ENCODE peak calls at places on chromosomes 6 and 20, in nine cellular contexts. One of them, this sample, is unnamed.

GRCh38 chr6:11043961-11044711 is at the start of gene ELOVL2:
- DNase-seq in midbrain: no peak
- DNase-seq in NCI-H1417 treated with DMSO at 0.1 percent for 48 hours: no peak
- DNase-seq in Kasumi-1: peak
- DNase-seq in activated CD8-positive, alpha-beta memory T cell treated with anti-CD3 and anti-CD28 coated beads for 48 hours: no peak
- DNase-seq in substantia nigra: no peak
- DNase-seq in activated CD4-positive, alpha-beta T cell treated with anti-CD3 and anti-CD28 coated beads, Interleukin-2, amount 50 U/mL, for 1 hour: peak
- DNase-seq in AG09309: no peak
- DNase-seq in endothelial cell: peak
- DNase-seq in this sample: no peak

GRCh38 chr6:106757267-106757666 is 127.9 kb downstream of the QRSL1 start:
- DNase-seq in activated CD8-positive, alpha-beta memory T cell treated with anti-CD3 and anti-CD28 coated beads for 48 hours: no peak
- DNase-seq in AG09309: no peak
- DNase-seq in endothelial cell: no peak
- DNase-seq in NCI-H1417 treated with DMSO at 0.1 percent for 48 hours: no peak
- DNase-seq in midbrain: no peak
- DNase-seq in substantia nigra: no peak
- DNase-seq in Kasumi-1: no peak
- DNase-seq in activated CD4-positive, alpha-beta T cell treated with anti-CD3 and anti-CD28 coated beads, Interleukin-2, amount 50 U/mL, for 1 hour: no peak
- DNase-seq in this sample: no peak

GRCh38 chr6:21666200-21666671 is 72.7 kb downstream of the SOX4 start:
- DNase-seq in NCI-H1417 treated with DMSO at 0.1 percent for 48 hours: no peak
- DNase-seq in substantia nigra: no peak
- DNase-seq in activated CD4-positive, alpha-beta T cell treated with anti-CD3 and anti-CD28 coated beads, Interleukin-2, amount 50 U/mL, for 1 hour: no peak
- DNase-seq in endothelial cell: peak
- DNase-seq in midbrain: no peak
- DNase-seq in activated CD8-positive, alpha-beta memory T cell treated with anti-CD3 and anti-CD28 coated beads for 48 hours: no peak
- DNase-seq in AG09309: no peak
- DNase-seq in Kasumi-1: peak
- DNase-seq in this sample: peak

GRCh38 chr20:62043131-62043914 is 22.4 kb downstream of the TAF4 start:
- DNase-seq in endothelial cell: no peak
- DNase-seq in substantia nigra: no peak
- DNase-seq in activated CD8-positive, alpha-beta memory T cell treated with anti-CD3 and anti-CD28 coated beads for 48 hours: no peak
- DNase-seq in NCI-H1417 treated with DMSO at 0.1 percent for 48 hours: no peak
- DNase-seq in AG09309: no peak
- DNase-seq in midbrain: no peak
- DNase-seq in Kasumi-1: peak
- DNase-seq in activated CD4-positive, alpha-beta T cell treated with anti-CD3 and anti-CD28 coated beads, Interleukin-2, amount 50 U/mL, for 1 hour: no peak
- DNase-seq in this sample: no peak

GRCh38 chr6:11263185-11263817 is 30.8 kb upstream of the NEDD9 start:
- DNase-seq in Kasumi-1: no peak
- DNase-seq in NCI-H1417 treated with DMSO at 0.1 percent for 48 hours: no peak
- DNase-seq in substantia nigra: no peak
- DNase-seq in activated CD4-positive, alpha-beta T cell treated with anti-CD3 and anti-CD28 coated beads, Interleukin-2, amount 50 U/mL, for 1 hour: no peak
- DNase-seq in midbrain: no peak
- DNase-seq in endothelial cell: no peak
- DNase-seq in AG09309: no peak
- DNase-seq in activated CD8-positive, alpha-beta memory T cell treated with anti-CD3 and anti-CD28 coated beads for 48 hours: no peak
- DNase-seq in this sample: no peak

GRCh38 chr6:119476024-119476423 is 126.5 kb upstream of the MAN1A1 start:
- DNase-seq in substantia nigra: no peak
- DNase-seq in NCI-H1417 treated with DMSO at 0.1 percent for 48 hours: no peak
- DNase-seq in midbrain: no peak
- DNase-seq in activated CD8-positive, alpha-beta memory T cell treated with anti-CD3 and anti-CD28 coated beads for 48 hours: no peak
- DNase-seq in endothelial cell: no peak
- DNase-seq in AG09309: no peak
- DNase-seq in Kasumi-1: no peak
- DNase-seq in activated CD4-positive, alpha-beta T cell treated with anti-CD3 and anti-CD28 coated beads, Interleukin-2, amount 50 U/mL, for 1 hour: no peak
- DNase-seq in this sample: no peak

GRCh38 chr20:32319100-32319499 is 39.0 kb upstream of the ASXL1 start:
- DNase-seq in AG09309: no peak
- DNase-seq in midbrain: no peak
- DNase-seq in NCI-H1417 treated with DMSO at 0.1 percent for 48 hours: no peak
- DNase-seq in substantia nigra: no peak
- DNase-seq in activated CD4-positive, alpha-beta T cell treated with anti-CD3 and anti-CD28 coated beads, Interleukin-2, amount 50 U/mL, for 1 hour: no peak
- DNase-seq in endothelial cell: no peak
- DNase-seq in activated CD8-positive, alpha-beta memory T cell treated with anti-CD3 and anti-CD28 coated beads for 48 hours: no peak
- DNase-seq in Kasumi-1: no peak
- DNase-seq in this sample: no peak

GRCh38 chr6:129500958-129501381 is 209.0 kb downstream of the ARHGAP18 start:
- DNase-seq in endothelial cell: no peak
- DNase-seq in activated CD8-positive, alpha-beta memory T cell treated with anti-CD3 and anti-CD28 coated beads for 48 hours: no peak
- DNase-seq in substantia nigra: no peak
- DNase-seq in Kasumi-1: peak
- DNase-seq in activated CD4-positive, alpha-beta T cell treated with anti-CD3 and anti-CD28 coated beads, Interleukin-2, amount 50 U/mL, for 1 hour: no peak
- DNase-seq in NCI-H1417 treated with DMSO at 0.1 percent for 48 hours: no peak
- DNase-seq in AG09309: no peak
- DNase-seq in midbrain: peak
- DNase-seq in this sample: peak

GRCh38 chr20:51628533-51629398 is 86.2 kb upstream of the NFATC2 start:
- DNase-seq in activated CD4-positive, alpha-beta T cell treated with anti-CD3 and anti-CD28 coated beads, Interleukin-2, amount 50 U/mL, for 1 hour: no peak
- DNase-seq in substantia nigra: no peak
- DNase-seq in NCI-H1417 treated with DMSO at 0.1 percent for 48 hours: no peak
- DNase-seq in endothelial cell: no peak
- DNase-seq in AG09309: peak
- DNase-seq in midbrain: no peak
- DNase-seq in Kasumi-1: no peak
- DNase-seq in activated CD8-positive, alpha-beta memory T cell treated with anti-CD3 and anti-CD28 coated beads for 48 hours: no peak
- DNase-seq in this sample: no peak

GRCh38 chr6:44246663-44247337 is at the start of gene HSP90AB1:
- DNase-seq in NCI-H1417 treated with DMSO at 0.1 percent for 48 hours: peak
- DNase-seq in AG09309: peak
- DNase-seq in substantia nigra: peak
- DNase-seq in Kasumi-1: peak
- DNase-seq in activated CD4-positive, alpha-beta T cell treated with anti-CD3 and anti-CD28 coated beads, Interleukin-2, amount 50 U/mL, for 1 hour: peak
- DNase-seq in activated CD8-positive, alpha-beta memory T cell treated with anti-CD3 and anti-CD28 coated beads for 48 hours: peak
- DNase-seq in endothelial cell: peak
- DNase-seq in midbrain: peak
- DNase-seq in this sample: peak

GRCh38 chr20:16004108-16004854 is 569.0 kb downstream of the KIF16B start:
- DNase-seq in Kasumi-1: peak
- DNase-seq in substantia nigra: no peak
- DNase-seq in endothelial cell: no peak
- DNase-seq in NCI-H1417 treated with DMSO at 0.1 percent for 48 hours: no peak
- DNase-seq in midbrain: no peak
- DNase-seq in activated CD4-positive, alpha-beta T cell treated with anti-CD3 and anti-CD28 coated beads, Interleukin-2, amount 50 U/mL, for 1 hour: no peak
- DNase-seq in AG09309: no peak
- DNase-seq in activated CD8-positive, alpha-beta memory T cell treated with anti-CD3 and anti-CD28 coated beads for 48 hours: no peak
- DNase-seq in this sample: no peak

GRCh38 chr20:61739832-61740118 is 325.9 kb downstream of the TAF4 start:
- DNase-seq in NCI-H1417 treated with DMSO at 0.1 percent for 48 hours: no peak
- DNase-seq in midbrain: no peak
- DNase-seq in Kasumi-1: no peak
- DNase-seq in substantia nigra: no peak
- DNase-seq in activated CD4-positive, alpha-beta T cell treated with anti-CD3 and anti-CD28 coated beads, Interleukin-2, amount 50 U/mL, for 1 hour: no peak
- DNase-seq in endothelial cell: no peak
- DNase-seq in activated CD8-positive, alpha-beta memory T cell treated with anti-CD3 and anti-CD28 coated beads for 48 hours: no peak
- DNase-seq in AG09309: no peak
- DNase-seq in this sample: no peak

GRCh38 chr20:9945406-9945805 is 89.4 kb upstream of the ANKEF1 start:
- DNase-seq in midbrain: no peak
- DNase-seq in AG09309: no peak
- DNase-seq in activated CD4-positive, alpha-beta T cell treated with anti-CD3 and anti-CD28 coated beads, Interleukin-2, amount 50 U/mL, for 1 hour: no peak
- DNase-seq in endothelial cell: no peak
- DNase-seq in substantia nigra: no peak
- DNase-seq in Kasumi-1: no peak
- DNase-seq in NCI-H1417 treated with DMSO at 0.1 percent for 48 hours: no peak
- DNase-seq in activated CD8-positive, alpha-beta memory T cell treated with anti-CD3 and anti-CD28 coated beads for 48 hours: no peak
- DNase-seq in this sample: no peak

GRCh38 chr6:130935978-130936377 is 108.8 kb downstream of the SMLR1 start:
- DNase-seq in midbrain: no peak
- DNase-seq in substantia nigra: no peak
- DNase-seq in NCI-H1417 treated with DMSO at 0.1 percent for 48 hours: no peak
- DNase-seq in activated CD8-positive, alpha-beta memory T cell treated with anti-CD3 and anti-CD28 coated beads for 48 hours: no peak
- DNase-seq in activated CD4-positive, alpha-beta T cell treated with anti-CD3 and anti-CD28 coated beads, Interleukin-2, amount 50 U/mL, for 1 hour: no peak
- DNase-seq in AG09309: peak
- DNase-seq in Kasumi-1: no peak
- DNase-seq in endothelial cell: no peak
- DNase-seq in this sample: no peak

GRCh38 chr6:44203955-44204354 is 12.8 kb upstream of the MYMX start:
- DNase-seq in endothelial cell: no peak
- DNase-seq in activated CD8-positive, alpha-beta memory T cell treated with anti-CD3 and anti-CD28 coated beads for 48 hours: no peak
- DNase-seq in AG09309: no peak
- DNase-seq in substantia nigra: no peak
- DNase-seq in midbrain: no peak
- DNase-seq in Kasumi-1: no peak
- DNase-seq in activated CD4-positive, alpha-beta T cell treated with anti-CD3 and anti-CD28 coated beads, Interleukin-2, amount 50 U/mL, for 1 hour: no peak
- DNase-seq in NCI-H1417 treated with DMSO at 0.1 percent for 48 hours: no peak
- DNase-seq in this sample: no peak

GRCh38 chr6:143860111-143860510 is 4.2 kb upstream of the ZC2HC1B start:
- DNase-seq in AG09309: no peak
- DNase-seq in NCI-H1417 treated with DMSO at 0.1 percent for 48 hours: no peak
- DNase-seq in substantia nigra: no peak
- DNase-seq in endothelial cell: no peak
- DNase-seq in activated CD8-positive, alpha-beta memory T cell treated with anti-CD3 and anti-CD28 coated beads for 48 hours: no peak
- DNase-seq in activated CD4-positive, alpha-beta T cell treated with anti-CD3 and anti-CD28 coated beads, Interleukin-2, amount 50 U/mL, for 1 hour: no peak
- DNase-seq in midbrain: no peak
- DNase-seq in Kasumi-1: no peak
- DNase-seq in this sample: no peak

GRCh38 chr6:39755231-39755630 is 30.0 kb upstream of the KIF6 start:
- DNase-seq in substantia nigra: no peak
- DNase-seq in AG09309: no peak
- DNase-seq in activated CD4-positive, alpha-beta T cell treated with anti-CD3 and anti-CD28 coated beads, Interleukin-2, amount 50 U/mL, for 1 hour: no peak
- DNase-seq in NCI-H1417 treated with DMSO at 0.1 percent for 48 hours: no peak
- DNase-seq in midbrain: no peak
- DNase-seq in activated CD8-positive, alpha-beta memory T cell treated with anti-CD3 and anti-CD28 coated beads for 48 hours: no peak
- DNase-seq in endothelial cell: no peak
- DNase-seq in Kasumi-1: no peak
- DNase-seq in this sample: no peak

GRCh38 chr6:168631589-168631988 is 190.6 kb downstream of the SMOC2 start:
- DNase-seq in activated CD8-positive, alpha-beta memory T cell treated with anti-CD3 and anti-CD28 coated beads for 48 hours: no peak
- DNase-seq in Kasumi-1: no peak
- DNase-seq in endothelial cell: no peak
- DNase-seq in NCI-H1417 treated with DMSO at 0.1 percent for 48 hours: no peak
- DNase-seq in midbrain: no peak
- DNase-seq in substantia nigra: no peak
- DNase-seq in activated CD4-positive, alpha-beta T cell treated with anti-CD3 and anti-CD28 coated beads, Interleukin-2, amount 50 U/mL, for 1 hour: no peak
- DNase-seq in AG09309: no peak
- DNase-seq in this sample: no peak

GRCh38 chr6:24313477-24314141 is 44.2 kb downstream of the DCDC2 start:
- DNase-seq in Kasumi-1: no peak
- DNase-seq in AG09309: peak
- DNase-seq in activated CD4-positive, alpha-beta T cell treated with anti-CD3 and anti-CD28 coated beads, Interleukin-2, amount 50 U/mL, for 1 hour: no peak
- DNase-seq in midbrain: no peak
- DNase-seq in endothelial cell: peak
- DNase-seq in activated CD8-positive, alpha-beta memory T cell treated with anti-CD3 and anti-CD28 coated beads for 48 hours: no peak
- DNase-seq in NCI-H1417 treated with DMSO at 0.1 percent for 48 hours: no peak
- DNase-seq in substantia nigra: no peak
- DNase-seq in this sample: no peak

GRCh38 chr6:56775498-56776166 is 132.9 kb upstream of the DST start:
- DNase-seq in NCI-H1417 treated with DMSO at 0.1 percent for 48 hours: no peak
- DNase-seq in AG09309: no peak
- DNase-seq in activated CD4-positive, alpha-beta T cell treated with anti-CD3 and anti-CD28 coated beads, Interleukin-2, amount 50 U/mL, for 1 hour: no peak
- DNase-seq in activated CD8-positive, alpha-beta memory T cell treated with anti-CD3 and anti-CD28 coated beads for 48 hours: no peak
- DNase-seq in Kasumi-1: no peak
- DNase-seq in substantia nigra: no peak
- DNase-seq in midbrain: no peak
- DNase-seq in endothelial cell: no peak
- DNase-seq in this sample: no peak

GRCh38 chr6:66558189-66558588 is 851.2 kb upstream of the EYS start:
- DNase-seq in activated CD8-positive, alpha-beta memory T cell treated with anti-CD3 and anti-CD28 coated beads for 48 hours: no peak
- DNase-seq in midbrain: no peak
- DNase-seq in AG09309: no peak
- DNase-seq in activated CD4-positive, alpha-beta T cell treated with anti-CD3 and anti-CD28 coated beads, Interleukin-2, amount 50 U/mL, for 1 hour: no peak
- DNase-seq in Kasumi-1: peak
- DNase-seq in endothelial cell: no peak
- DNase-seq in substantia nigra: no peak
- DNase-seq in NCI-H1417 treated with DMSO at 0.1 percent for 48 hours: no peak
- DNase-seq in this sample: no peak

GRCh38 chr6:116762235-116762634 is 3.3 kb downstream of the FAM162B start:
- DNase-seq in activated CD8-positive, alpha-beta memory T cell treated with anti-CD3 and anti-CD28 coated beads for 48 hours: no peak
- DNase-seq in AG09309: no peak
- DNase-seq in NCI-H1417 treated with DMSO at 0.1 percent for 48 hours: no peak
- DNase-seq in Kasumi-1: no peak
- DNase-seq in substantia nigra: no peak
- DNase-seq in midbrain: no peak
- DNase-seq in activated CD4-positive, alpha-beta T cell treated with anti-CD3 and anti-CD28 coated beads, Interleukin-2, amount 50 U/mL, for 1 hour: no peak
- DNase-seq in endothelial cell: no peak
- DNase-seq in this sample: no peak

GRCh38 chr6:111782161-111782809 is 91.0 kb downstream of the FYN start:
- DNase-seq in midbrain: no peak
- DNase-seq in AG09309: no peak
- DNase-seq in substantia nigra: no peak
- DNase-seq in endothelial cell: no peak
- DNase-seq in Kasumi-1: no peak
- DNase-seq in NCI-H1417 treated with DMSO at 0.1 percent for 48 hours: no peak
- DNase-seq in activated CD4-positive, alpha-beta T cell treated with anti-CD3 and anti-CD28 coated beads, Interleukin-2, amount 50 U/mL, for 1 hour: no peak
- DNase-seq in activated CD8-positive, alpha-beta memory T cell treated with anti-CD3 and anti-CD28 coated beads for 48 hours: no peak
- DNase-seq in this sample: no peak

GRCh38 chr20:44020406-44021148 is 105.9 kb downstream of the TOX2 start:
- DNase-seq in NCI-H1417 treated with DMSO at 0.1 percent for 48 hours: no peak
- DNase-seq in activated CD8-positive, alpha-beta memory T cell treated with anti-CD3 and anti-CD28 coated beads for 48 hours: no peak
- DNase-seq in Kasumi-1: no peak
- DNase-seq in substantia nigra: no peak
- DNase-seq in activated CD4-positive, alpha-beta T cell treated with anti-CD3 and anti-CD28 coated beads, Interleukin-2, amount 50 U/mL, for 1 hour: no peak
- DNase-seq in midbrain: no peak
- DNase-seq in endothelial cell: no peak
- DNase-seq in AG09309: no peak
- DNase-seq in this sample: no peak

GRCh38 chr6:33966536-33966935 is 162.7 kb upstream of the MLN start:
- DNase-seq in AG09309: no peak
- DNase-seq in activated CD8-positive, alpha-beta memory T cell treated with anti-CD3 and anti-CD28 coated beads for 48 hours: no peak
- DNase-seq in substantia nigra: no peak
- DNase-seq in NCI-H1417 treated with DMSO at 0.1 percent for 48 hours: no peak
- DNase-seq in midbrain: no peak
- DNase-seq in activated CD4-positive, alpha-beta T cell treated with anti-CD3 and anti-CD28 coated beads, Interleukin-2, amount 50 U/mL, for 1 hour: no peak
- DNase-seq in endothelial cell: no peak
- DNase-seq in Kasumi-1: no peak
- DNase-seq in this sample: no peak

GRCh38 chr6:158640519-158640918 is 4.0 kb downstream of the DYNLT1 start:
- DNase-seq in endothelial cell: no peak
- DNase-seq in NCI-H1417 treated with DMSO at 0.1 percent for 48 hours: no peak
- DNase-seq in substantia nigra: no peak
- DNase-seq in Kasumi-1: no peak
- DNase-seq in activated CD4-positive, alpha-beta T cell treated with anti-CD3 and anti-CD28 coated beads, Interleukin-2, amount 50 U/mL, for 1 hour: no peak
- DNase-seq in activated CD8-positive, alpha-beta memory T cell treated with anti-CD3 and anti-CD28 coated beads for 48 hours: no peak
- DNase-seq in midbrain: no peak
- DNase-seq in AG09309: no peak
- DNase-seq in this sample: no peak

GRCh38 chr6:104955491-104955890 is 1.4 kb upstream of the LIN28B start:
- DNase-seq in substantia nigra: no peak
- DNase-seq in NCI-H1417 treated with DMSO at 0.1 percent for 48 hours: no peak
- DNase-seq in endothelial cell: peak
- DNase-seq in AG09309: no peak
- DNase-seq in midbrain: no peak
- DNase-seq in activated CD4-positive, alpha-beta T cell treated with anti-CD3 and anti-CD28 coated beads, Interleukin-2, amount 50 U/mL, for 1 hour: no peak
- DNase-seq in activated CD8-positive, alpha-beta memory T cell treated with anti-CD3 and anti-CD28 coated beads for 48 hours: no peak
- DNase-seq in Kasumi-1: peak
- DNase-seq in this sample: no peak

GRCh38 chr6:134196568-134197301 is 121.2 kb downstream of the SGK1 start:
- DNase-seq in AG09309: no peak
- DNase-seq in midbrain: no peak
- DNase-seq in activated CD8-positive, alpha-beta memory T cell treated with anti-CD3 and anti-CD28 coated beads for 48 hours: no peak
- DNase-seq in activated CD4-positive, alpha-beta T cell treated with anti-CD3 and anti-CD28 coated beads, Interleukin-2, amount 50 U/mL, for 1 hour: no peak
- DNase-seq in substantia nigra: no peak
- DNase-seq in NCI-H1417 treated with DMSO at 0.1 percent for 48 hours: no peak
- DNase-seq in Kasumi-1: no peak
- DNase-seq in endothelial cell: no peak
- DNase-seq in this sample: no peak

GRCh38 chr20:4509825-4510522 is 211.7 kb upstream of the PRND start:
- DNase-seq in Kasumi-1: no peak
- DNase-seq in substantia nigra: no peak
- DNase-seq in activated CD4-positive, alpha-beta T cell treated with anti-CD3 and anti-CD28 coated beads, Interleukin-2, amount 50 U/mL, for 1 hour: no peak
- DNase-seq in AG09309: no peak
- DNase-seq in NCI-H1417 treated with DMSO at 0.1 percent for 48 hours: no peak
- DNase-seq in endothelial cell: no peak
- DNase-seq in midbrain: no peak
- DNase-seq in activated CD8-positive, alpha-beta memory T cell treated with anti-CD3 and anti-CD28 coated beads for 48 hours: no peak
- DNase-seq in this sample: no peak

GRCh38 chr6:156454867-156455266 is 322.3 kb upstream of the ARID1B start:
- DNase-seq in midbrain: no peak
- DNase-seq in activated CD8-positive, alpha-beta memory T cell treated with anti-CD3 and anti-CD28 coated beads for 48 hours: no peak
- DNase-seq in NCI-H1417 treated with DMSO at 0.1 percent for 48 hours: no peak
- DNase-seq in endothelial cell: no peak
- DNase-seq in substantia nigra: no peak
- DNase-seq in activated CD4-positive, alpha-beta T cell treated with anti-CD3 and anti-CD28 coated beads, Interleukin-2, amount 50 U/mL, for 1 hour: no peak
- DNase-seq in Kasumi-1: no peak
- DNase-seq in AG09309: no peak
- DNase-seq in this sample: no peak

GRCh38 chr6:30100585-30101422 is 12.1 kb downstream of the TRIM31 start:
- DNase-seq in Kasumi-1: no peak
- DNase-seq in AG09309: no peak
- DNase-seq in activated CD8-positive, alpha-beta memory T cell treated with anti-CD3 and anti-CD28 coated beads for 48 hours: no peak
- DNase-seq in endothelial cell: peak
- DNase-seq in activated CD4-positive, alpha-beta T cell treated with anti-CD3 and anti-CD28 coated beads, Interleukin-2, amount 50 U/mL, for 1 hour: peak
- DNase-seq in midbrain: no peak
- DNase-seq in NCI-H1417 treated with DMSO at 0.1 percent for 48 hours: no peak
- DNase-seq in substantia nigra: no peak
- DNase-seq in this sample: no peak